ENCODE peak calls at places on chromosomes 4 and X, in eight cellular contexts. K is NCI-H1436, N is AG10803, V is Panc1, H is D341Med, G is T-helper 2 cell, M is MG63, U is Karpas-422. D is an unnamed sample.

GRCh38 chr4:153486281-153487151 is 20.4 kb downstream of the TMEM131L start:
- DNase-seq in K (no peak), N (peak; percentile 83), V (peak; percentile 53), H (no peak), G (no peak), M (peak; percentile 34), U (no peak), D (no peak)

GRCh38 chr4:98601719-98602118 is 56.7 kb downstream of the TSPAN5 start:
- DNase-seq in K (no peak), N (no peak), V (no peak), H (no peak), G (peak; percentile 65), M (no peak), U (no peak), D (no peak)

GRCh38 chrX:92270936-92271655 is 491.9 kb downstream of the PCDH11X start:
- DNase-seq in K (no peak), N (no peak), V (no peak), H (no peak), G (no peak), M (no peak), U (no peak), D (no peak)

GRCh38 chrX:130995351-130995967 is 62.7 kb upstream of the ARHGAP36 start:
- DNase-seq in K (no peak), N (no peak), V (no peak), H (no peak), G (no peak), M (no peak), U (no peak), D (no peak)

GRCh38 chr4:164949448-164950118 is 27.9 kb downstream of the TRIM61 start:
- DNase-seq in K (no peak), N (peak; percentile 18), V (no peak), H (no peak), G (no peak), M (peak; percentile 55), U (peak; percentile 70), D (no peak)

GRCh38 chr4:151785484-151786157 is 24.8 kb upstream of the GATB start:
- DNase-seq in K (no peak), N (no peak), V (no peak), H (no peak), G (no peak), M (no peak), U (no peak), D (no peak)

GRCh38 chr4:24794111-24794860 is 1.1 kb upstream of the SOD3 start:
- DNase-seq in K (no peak), N (peak; percentile 88), V (no peak), H (no peak), G (no peak), M (no peak), U (no peak), D (no peak)

GRCh38 chrX:69618803-69619202 is 2.9 kb downstream of the EDA start:
- DNase-seq in K (peak; percentile 2), N (peak; percentile 3), V (no peak), H (no peak), G (peak; percentile 45), M (no peak), U (peak; percentile 65), D (no peak)

GRCh38 chr4:66930216-66930615 is 615.1 kb downstream of the CENPC start:
- DNase-seq in K (no peak), N (no peak), V (no peak), H (no peak), G (no peak), M (no peak), U (no peak), D (no peak)

GRCh38 chrX:119672252-119672825 is 20.6 kb downstream of the SEPTIN6 start:
- DNase-seq in K (peak; percentile 69), N (no peak), V (no peak), H (no peak), G (no peak), M (no peak), U (no peak), D (no peak)

GRCh38 chr4:127698789-127699200 is 31.4 kb upstream of the SLC25A31 start:
- DNase-seq in K (no peak), N (peak; percentile 54), V (no peak), H (no peak), G (peak; percentile 7), M (no peak), U (no peak), D (no peak)

GRCh38 chrX:103554687-103555417 is 30.5 kb upstream of the TCEAL4 start:
- DNase-seq in K (peak; percentile 76), N (peak; percentile 36), V (no peak), H (no peak), G (peak; percentile 81), M (no peak), U (peak; percentile 89), D (peak; percentile 44)

D was measured in effector memory CD4-positive, alpha-beta T cell.